ENCODE peak calls at places on chromosomes 3 and 15, in seven cellular contexts. P is gastrocnemius medialis, N is heart right ventricle, O is tibial artery, K is left ventricle myocardium inferior, X is hepatocyte, L is endothelial cell of umbilical vein. R is an unnamed sample.

GRCh38 chr3:99505200-99505599 is 133.2 kb upstream of the COL8A1 start:
- DNase-seq in L (no peak), O (no peak), P (no peak), N (no peak), X (no peak), K (no peak), R (no peak)

GRCh38 chr15:69919816-69920215 is 177.9 kb downstream of the TLE3 start:
- DNase-seq in O (peak), P (no peak), X (no peak), N (no peak), L (no peak), K (no peak), R (no peak)

GRCh38 chr3:158768881-158769518 is 32.9 kb upstream of the MFSD1 start:
- DNase-seq in P (peak), L (peak), O (no peak), N (peak), X (peak), K (no peak), R (peak)

GRCh38 chr3:48399387-48400172 is 27.6 kb downstream of the FBXW12 start:
- DNase-seq in O (no peak), K (no peak), P (no peak), X (peak), L (no peak), N (no peak), R (no peak)

GRCh38 chr15:41546846-41547786 is 3.1 kb upstream of the RPAP1 start:
- DNase-seq in X (no peak), K (no peak), L (no peak), P (no peak), N (no peak), O (no peak), R (no peak)

GRCh38 chr3:167110906-167111305 is 269.2 kb downstream of the ZBBX start:
- DNase-seq in X (no peak), P (no peak), K (peak), O (no peak), N (no peak), L (no peak), R (no peak)

GRCh38 chr3:76585794-76586392 is 454.0 kb upstream of the ROBO2 start:
- DNase-seq in N (no peak), P (no peak), O (no peak), X (peak), K (no peak), L (no peak), R (no peak)

GRCh38 chr3:108011616-108012015 is 79.2 kb downstream of the CD47 start:
- DNase-seq in P (no peak), K (no peak), L (no peak), N (no peak), O (no peak), X (no peak), R (no peak)

GRCh38 chr3:78894787-78895186 is 873.0 kb downstream of the ROBO1 start:
- DNase-seq in X (no peak), O (no peak), K (no peak), P (no peak), N (no peak), L (no peak), R (no peak)

DNA sequence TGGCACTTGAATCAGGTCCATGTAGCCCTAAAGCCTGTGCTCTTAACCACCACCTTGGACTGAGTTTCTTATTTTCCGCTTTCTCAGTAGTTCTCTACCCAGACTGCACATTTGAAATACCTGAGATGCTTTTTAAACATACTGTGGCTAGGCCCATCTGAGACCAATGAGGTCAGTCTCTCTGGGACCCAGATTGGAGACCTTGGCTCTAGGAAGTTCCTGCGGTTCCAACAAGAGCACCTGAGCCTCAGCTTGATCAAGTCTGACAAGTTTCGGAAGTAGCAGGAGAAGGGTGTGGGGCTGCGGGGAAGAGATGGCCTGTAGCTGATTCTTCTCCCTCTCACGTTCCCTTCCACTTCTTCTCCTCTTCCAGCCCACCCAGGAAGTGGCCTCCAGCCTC is 11.5 kb upstream of the TSEN2 start:
- DNase-seq in X (no peak), P (no peak), N (no peak), K (no peak), O (no peak), L (no peak), R (no peak)
- H3K27ac ChIP-seq in X (no peak), P (no peak), N (no peak), K (no peak), O (no peak), L (no peak), R (peak)

GRCh38 chr15:44298878-44299277 is 10.4 kb downstream of the GOLM2 start:
- DNase-seq in N (no peak), O (no peak), P (no peak), K (no peak), L (no peak), X (no peak), R (no peak)
- TF ChIP-seq CTCF in N (no peak), O (no peak), P (no peak), K (no peak), L (peak), X (no peak), R (no peak)

GRCh38 chr15:68208136-68208535 is 3.0 kb upstream of the CALML4 start:
- DNase-seq in N (no peak), P (no peak), X (no peak), L (no peak), K (no peak), O (peak), R (no peak)
- H3K27ac ChIP-seq in N (peak), P (no peak), X (no peak), L (no peak), K (no peak), O (no peak), R (no peak)

GRCh38 chr15:33226559-33227181 is 32.2 kb upstream of the FMN1 start:
- DNase-seq in L (peak), X (peak), O (no peak), N (peak), P (peak), K (no peak), R (no peak)
- TF ChIP-seq CTCF in L (peak), X (peak), O (peak), N (no peak), P (peak), K (peak), R (no peak)

DNA sequence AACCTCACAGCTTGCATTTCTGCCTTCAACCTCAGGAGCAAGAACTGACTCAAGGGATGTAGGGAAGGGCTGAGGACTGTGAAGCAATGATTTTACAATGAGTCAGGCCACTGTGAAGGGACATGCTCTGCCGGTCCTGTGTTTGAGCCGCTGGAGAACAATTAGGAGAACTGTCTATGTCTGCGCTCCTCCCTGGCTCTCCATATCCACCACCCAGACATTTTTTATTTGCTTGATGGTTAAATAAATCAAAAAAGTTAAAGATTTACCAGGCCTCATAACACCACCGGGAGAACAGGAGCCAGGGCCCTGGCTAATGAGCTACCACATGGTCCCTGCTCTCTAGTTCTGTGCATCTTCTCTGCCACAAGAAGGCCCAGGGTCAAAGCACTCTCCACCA is 29.6 kb downstream of the SEC61A1 start:
- DNase-seq in O (no peak), L (no peak), N (no peak), X (no peak), P (no peak), K (no peak), R (no peak)
- H3K27ac ChIP-seq in O (no peak), L (no peak), N (no peak), X (no peak), P (no peak), K (no peak), R (no peak)

GRCh38 chr3:42602961-42603360 is 2.5 kb downstream of the NKTR start:
- DNase-seq in O (no peak), P (no peak), L (no peak), N (no peak), X (no peak), K (no peak), R (no peak)

GRCh38 chr3:42600111-42600957 is at the start of gene NKTR:
- DNase-seq in N (peak), P (peak), K (peak), X (peak), L (peak), O (peak), R (peak)

GRCh38 chr3:42600958-42601675 is 631 bp downstream of the NKTR start:
- DNase-seq in L (peak), N (peak), X (peak), P (peak), O (peak), K (peak), R (peak)

GRCh38 chr3:42605550-42606173 is 5.2 kb downstream of the NKTR start:
- DNase-seq in O (no peak), K (no peak), X (no peak), L (peak), P (no peak), N (peak), R (no peak)

DNA sequence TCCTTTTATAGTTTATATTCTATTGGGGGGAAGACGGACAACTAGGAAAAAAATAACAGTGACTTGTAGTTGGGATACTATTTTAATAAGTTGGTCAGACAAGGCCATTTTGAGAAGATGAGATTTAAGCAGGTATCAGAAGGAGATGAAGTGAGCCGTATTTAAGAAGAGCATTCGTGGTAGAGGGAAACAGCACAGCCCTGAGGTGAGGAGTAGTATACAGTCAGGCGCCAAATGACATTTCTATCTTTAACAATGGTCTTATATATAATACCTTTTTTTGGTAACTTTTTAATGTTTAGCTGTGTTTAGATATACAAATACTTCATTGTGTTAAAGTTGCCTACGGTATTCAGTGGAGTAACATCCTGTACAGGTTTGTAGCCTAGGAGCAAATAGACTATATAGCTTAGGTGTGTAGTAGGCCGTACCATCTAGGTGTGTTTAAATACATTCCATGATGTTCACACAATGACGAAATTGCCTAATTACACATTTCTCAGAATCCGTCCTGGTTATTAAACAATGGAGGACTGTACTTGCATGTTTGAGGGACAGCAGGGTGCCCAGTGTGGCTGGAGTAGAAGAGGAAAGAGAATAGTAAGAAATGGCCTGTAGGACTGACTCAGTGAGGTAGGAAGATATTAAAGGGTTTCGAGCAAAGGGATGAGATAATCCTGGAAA is 1.6 kb downstream of the NKTR start:
- DNase-seq in O (no peak), K (no peak), N (no peak), L (peak), P (no peak), X (peak), R (no peak)
- TF ChIP-seq CTCF in O (no peak), K (no peak), N (no peak), L (peak), P (no peak), X (peak), R (no peak)

GRCh38 chr3:169815590-169816150 is 3.0 kb upstream of the LRRC34 start:
- DNase-seq in K (no peak), P (no peak), O (no peak), X (no peak), L (no peak), N (no peak), R (no peak)

GRCh38 chr3:169811606-169812123 is 1.0 kb upstream of the LRRIQ4 start:
- DNase-seq in N (no peak), P (no peak), K (no peak), X (peak), O (no peak), L (peak), R (no peak)

GRCh38 chr3:169813757-169814517 is 1.2 kb upstream of the LRRC34 start:
- DNase-seq in L (peak), K (no peak), N (no peak), P (no peak), X (peak), O (no peak), R (no peak)

GRCh38 chr3:169812124-169812843 is 386 bp upstream of the LRRIQ4 start:
- DNase-seq in K (peak), O (peak), L (peak), P (peak), N (peak), X (peak), R (peak)

DNA sequence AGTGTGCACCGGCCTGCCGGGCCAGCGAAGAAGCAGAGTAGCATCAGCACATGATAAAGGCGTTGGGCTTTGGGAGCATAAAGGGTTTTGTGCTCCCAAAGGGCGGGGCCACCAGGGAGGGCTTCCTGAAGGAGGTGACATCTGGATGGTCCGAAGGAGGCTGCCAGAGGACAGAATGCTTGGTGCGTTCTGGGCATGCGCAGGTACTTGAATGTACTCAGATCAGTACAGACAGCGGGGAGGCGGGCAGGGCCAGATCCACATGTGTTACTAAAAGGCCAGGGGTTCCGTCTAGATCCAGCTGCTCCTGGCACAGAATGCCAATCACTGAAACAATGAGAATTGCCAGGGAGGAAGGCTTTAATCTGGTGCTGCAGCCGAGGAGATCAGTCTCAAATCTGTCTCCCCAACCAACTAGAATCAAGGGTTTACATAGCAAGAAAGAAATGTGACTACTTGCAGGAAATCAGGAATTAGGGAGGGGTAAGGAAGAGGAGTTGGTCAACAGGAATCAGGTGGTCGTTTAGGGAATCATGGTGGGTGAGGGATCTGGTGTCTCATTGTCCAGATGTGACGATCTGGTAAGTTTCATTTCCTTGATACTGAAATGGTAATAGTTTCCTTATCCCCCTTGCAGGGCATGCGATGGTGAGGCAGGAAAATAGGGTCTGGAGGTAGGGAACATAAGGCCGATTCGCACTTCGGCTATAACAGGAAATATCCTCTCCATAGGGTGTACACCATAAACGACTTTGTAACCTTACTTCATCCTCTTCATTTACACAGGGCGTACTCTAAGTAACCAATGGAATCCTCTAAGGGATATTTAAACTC is at the start of the genes LRRC34 and LRRIQ4:
- DNase-seq in O (peak), P (peak), N (peak), L (peak), K (peak), X (peak), R (no peak)
- H3K27ac ChIP-seq in O (peak), P (no peak), N (peak), L (no peak), K (peak), X (peak), R (peak)

GRCh38 chr3:33881181-33882064 is 83.0 kb downstream of the PDCD6IP start:
- DNase-seq in L (no peak), N (no peak), O (no peak), K (no peak), X (no peak), P (no peak), R (no peak)
- TF ChIP-seq CTCF in L (no peak), N (no peak), O (no peak), K (no peak), X (no peak), P (no peak), R (no peak)

DNA sequence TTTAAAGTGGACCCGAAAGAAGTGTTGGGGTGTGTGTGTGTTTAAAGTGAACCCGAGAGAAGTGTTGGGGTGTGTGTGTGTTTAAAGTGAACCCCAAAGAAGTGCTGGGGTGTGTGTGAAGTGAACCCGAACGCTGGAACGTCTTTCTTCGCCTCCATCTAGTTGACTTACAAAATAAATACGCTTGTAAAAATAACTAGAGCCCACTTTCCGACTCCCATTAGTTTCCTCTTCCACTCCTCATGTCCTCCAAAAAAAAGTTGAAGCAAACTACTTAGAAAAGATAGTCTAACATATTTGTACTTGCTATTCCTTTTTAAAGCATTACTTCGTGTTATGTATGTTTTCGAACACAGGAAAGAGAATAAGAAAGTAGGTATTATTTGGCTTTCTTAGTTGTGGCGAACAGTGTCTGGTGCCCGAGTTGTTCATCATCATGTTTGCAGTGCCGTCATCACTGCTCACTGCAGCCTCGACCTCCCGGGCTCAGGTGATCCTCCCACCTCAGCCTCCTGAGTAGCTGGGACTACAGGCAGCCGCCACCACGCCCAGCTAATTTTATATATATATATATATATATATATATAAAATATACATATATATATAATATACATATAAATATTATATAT is 1.1 kb downstream of the LRCH3 start:
- DNase-seq in O (no peak), X (no peak), L (peak), K (no peak), N (no peak), P (no peak), R (no peak)
- H3K27ac ChIP-seq in O (peak), X (peak), L (peak), K (peak), N (peak), P (peak), R (peak)

R was measured in breast epithelium.